ENCODE peak calls at places on chromosomes 11 and 22, in five cellular contexts. I is thoracic aorta, C is body of pancreas, G is substantia nigra, P is OCI-LY7. F is an unnamed sample.

GRCh38 chr11:124725719-124726105 is 14.0 kb upstream of the NRGN start:
- DNase-seq in I (no peak), C (no peak), G (no peak), P (no peak), F (no peak)

GRCh38 chr11:96567193-96567592 is 177.4 kb downstream of the JRKL start:
- DNase-seq in I (no peak), C (no peak), G (no peak), P (no peak), F (no peak)

GRCh38 chr11:77457340-77457739 is 16.6 kb downstream of the PAK1 start:
- DNase-seq in I (no peak), C (no peak), G (no peak), P (no peak), F (no peak)

GRCh38 chr11:48103621-48104561 is 112.7 kb upstream of the OR4B1 start:
- DNase-seq in I (no peak), C (no peak), G (peak), P (no peak), F (peak)

GRCh38 chr22:23225337-23225723 is 45.0 kb downstream of the BCR start:
- DNase-seq in I (no peak), C (no peak), G (no peak), P (no peak), F (no peak)

GRCh38 chr11:73866586-73866996 is 10.1 kb downstream of the COA4 start:
- DNase-seq in I (no peak), C (no peak), G (no peak), P (no peak), F (peak)

GRCh38 chr11:62324738-62325556 is 12.3 kb upstream of the ASRGL1 start:
- DNase-seq in I (no peak), C (peak), G (peak), P (peak), F (peak)

GRCh38 chr11:94926698-94927237 is 46.6 kb downstream of the CWC15 start:
- DNase-seq in I (peak), C (peak), G (no peak), P (no peak), F (peak)

GRCh38 chr11:134841411-134841810 is 429.4 kb upstream of the B3GAT1 start:
- DNase-seq in I (no peak), C (no peak), G (no peak), P (no peak), F (no peak)

GRCh38 chr11:3849297-3849874 is 6.1 kb upstream of the STIM1 start:
- DNase-seq in I (no peak), C (peak), G (no peak), P (peak), F (peak)

GRCh38 chr11:111367411-111368284 is 11.4 kb downstream of the POU2AF1 start:
- DNase-seq in I (no peak), C (no peak), G (no peak), P (peak), F (no peak)

DNA sequence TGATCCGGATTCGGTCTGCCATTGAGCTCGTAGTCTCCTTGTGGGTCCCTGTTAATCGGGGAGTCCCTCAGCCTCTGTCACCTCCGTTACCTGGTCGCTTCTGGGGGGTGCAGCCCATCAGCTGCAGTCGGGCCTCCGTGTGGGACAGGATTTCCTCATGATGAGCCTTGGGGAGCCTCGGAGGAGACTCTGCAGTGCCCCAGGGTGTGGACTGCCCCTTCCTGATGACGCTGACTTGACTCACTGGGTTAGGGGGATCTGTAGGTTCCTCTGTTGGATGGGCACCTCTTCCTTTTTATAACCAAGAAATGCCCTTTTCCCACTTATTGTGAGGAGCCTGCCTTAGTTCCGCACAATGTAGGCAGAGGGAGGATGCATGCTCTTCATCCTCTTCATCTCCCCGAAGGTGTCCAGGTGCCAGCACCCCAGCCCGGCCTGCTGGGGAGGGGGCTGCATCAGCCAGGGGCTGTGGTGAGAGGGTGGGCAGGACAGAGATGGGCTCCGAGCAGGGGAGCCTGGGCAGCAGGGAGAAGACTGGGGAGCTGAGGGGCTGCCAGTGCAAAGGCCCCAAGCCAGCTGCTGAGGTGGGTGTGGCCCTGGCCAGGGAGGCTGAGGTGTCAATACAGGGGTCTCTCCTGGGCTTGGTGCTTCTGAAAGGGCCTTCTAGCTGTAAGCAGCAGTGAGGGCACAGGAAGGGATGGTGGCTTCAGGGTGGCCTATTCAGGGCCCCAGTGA is 13.5 kb upstream of the TTLL8 start:
- DNase-seq in I (no peak), C (no peak), G (no peak), P (no peak), F (no peak)
- H3K27ac ChIP-seq in I (no peak), C (no peak), G (no peak), P (no peak), F (no peak)

DNA sequence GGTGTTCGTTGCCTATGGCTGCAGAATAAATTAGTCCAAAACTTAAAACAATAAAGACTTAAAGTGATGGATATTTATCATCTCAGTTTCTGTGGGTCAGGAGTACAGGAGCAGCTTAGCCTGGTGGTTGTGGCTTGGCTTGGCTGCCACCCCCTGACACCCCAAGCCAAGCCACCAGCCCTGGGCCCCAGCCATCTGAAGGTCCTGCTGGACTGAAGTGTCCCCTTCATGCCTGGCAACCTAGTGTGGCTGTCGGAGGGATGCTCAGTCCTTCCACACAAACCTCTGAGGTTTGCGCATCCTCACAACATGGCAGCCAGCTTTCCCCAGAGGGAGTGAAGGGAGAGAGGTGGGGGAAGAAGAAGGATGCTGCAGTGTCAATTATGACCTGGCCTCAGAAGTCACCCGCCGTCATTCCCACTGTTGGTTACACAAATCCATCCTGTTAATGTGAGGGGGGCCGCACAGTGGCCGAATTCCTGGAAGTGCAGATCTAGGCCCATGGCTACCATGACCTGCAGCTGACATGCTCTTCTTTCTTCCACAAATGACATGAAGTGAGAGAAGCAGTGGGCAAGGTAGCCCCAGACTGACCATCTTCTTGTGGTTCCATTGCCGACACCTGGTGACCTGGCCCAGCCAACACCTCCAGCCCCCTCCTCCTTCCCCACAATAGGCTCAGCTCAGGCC is 31.1 kb downstream of the IGF2 start:
- DNase-seq in I (no peak), C (no peak), G (no peak), P (no peak), F (no peak)
- H3K27ac ChIP-seq in I (no peak), C (no peak), G (no peak), P (no peak), F (no peak)

GRCh38 chr22:29621761-29622526 is 18.5 kb downstream of the NF2 start:
- DNase-seq in I (no peak), C (no peak), G (no peak), P (no peak), F (peak)

GRCh38 chr22:29626497-29627195 is 23.2 kb downstream of the NF2 start:
- DNase-seq in I (no peak), C (no peak), G (no peak), P (no peak), F (no peak)

GRCh38 chr22:29623553-29624169 is 20.2 kb downstream of the NF2 start:
- DNase-seq in I (no peak), C (no peak), G (no peak), P (no peak), F (no peak)

GRCh38 chr22:29625090-29625825 is 21.8 kb downstream of the NF2 start:
- DNase-seq in I (no peak), C (peak), G (no peak), P (peak), F (peak)

GRCh38 chr22:29623059-29623458 is 19.6 kb downstream of the NF2 start:
- DNase-seq in I (no peak), C (no peak), G (no peak), P (no peak), F (no peak)
- H3K27ac ChIP-seq in I (no peak), C (peak), G (no peak), P (no peak), F (peak)

DNA sequence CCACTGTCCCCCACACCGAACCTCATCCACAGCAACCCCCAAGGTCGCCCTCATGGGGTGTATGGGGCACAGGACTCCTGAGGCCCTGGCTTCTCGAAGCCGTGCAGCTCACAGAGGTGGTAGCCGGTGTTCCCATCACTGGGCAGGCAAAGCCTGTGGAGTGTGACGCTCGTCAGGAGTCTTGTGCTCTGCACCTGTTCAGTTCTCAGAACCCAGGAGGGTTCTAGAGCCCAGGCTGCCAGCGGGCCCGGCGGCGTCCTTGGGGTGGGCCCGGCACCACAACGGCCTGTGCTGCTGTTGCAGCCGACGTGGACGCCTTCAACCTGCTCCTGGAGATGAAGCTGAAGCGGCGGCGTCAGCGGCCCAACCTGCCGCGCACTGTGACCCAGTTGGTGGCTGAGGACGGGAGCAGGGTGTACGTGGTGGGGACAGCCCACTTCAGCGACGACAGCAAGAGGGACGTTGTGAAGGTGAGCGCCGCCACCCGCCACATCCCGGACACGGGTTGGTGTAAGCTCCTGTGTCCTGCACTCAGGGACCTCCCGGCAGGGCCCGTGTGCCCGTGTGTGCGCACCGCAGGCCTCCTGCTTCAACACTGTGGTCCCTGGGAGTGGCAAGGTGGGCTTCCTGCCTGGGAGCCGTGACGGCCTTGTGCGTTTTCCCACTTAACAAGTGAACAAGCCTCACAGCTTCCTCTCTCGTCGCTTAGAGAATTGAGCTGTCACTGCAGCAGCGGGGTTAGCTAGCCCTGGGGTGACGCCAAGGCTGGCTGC is 6.6 kb upstream of the SELENOO start:
- DNase-seq in I (no peak), C (no peak), G (no peak), P (no peak), F (no peak)
- H3K27ac ChIP-seq in I (no peak), C (no peak), G (no peak), P (peak), F (no peak)

DNA sequence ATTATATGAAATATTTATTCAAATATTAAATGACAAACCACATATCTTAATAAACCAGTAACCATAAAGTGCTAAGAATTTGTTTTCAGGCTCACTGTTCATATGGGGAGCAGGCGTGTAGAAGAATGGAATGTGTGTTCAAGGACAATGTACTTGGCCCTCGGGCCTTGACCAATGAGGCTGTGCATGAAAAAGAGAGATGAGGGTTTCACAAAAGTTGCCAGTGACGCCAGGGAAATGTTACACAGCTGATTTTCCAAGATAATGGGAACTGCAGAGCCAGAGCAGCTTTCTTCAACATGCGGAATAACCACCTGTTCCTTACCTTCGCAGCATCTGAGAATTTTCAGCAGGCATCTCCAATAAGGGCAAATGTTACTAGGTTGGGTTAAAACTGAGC is 4.2 kb downstream of the SF1 start:
- DNase-seq in I (no peak), C (no peak), G (no peak), P (no peak), F (no peak)
- H3K27ac ChIP-seq in I (no peak), C (no peak), G (no peak), P (peak), F (no peak)

GRCh38 chr11:70204466-70204799 is 1.3 kb downstream of the FADD start:
- DNase-seq in I (no peak), C (no peak), G (no peak), P (no peak), F (no peak)

GRCh38 chr11:70202898-70203748 is at the start of gene FADD:
- DNase-seq in I (peak), C (peak), G (peak), P (peak), F (peak)

GRCh38 chr11:70200212-70200844 is 2.8 kb upstream of the FADD start:
- DNase-seq in I (no peak), C (no peak), G (no peak), P (no peak), F (peak)

GRCh38 chr11:70203749-70204465 is 811 bp downstream of the FADD start:
- DNase-seq in I (peak), C (peak), G (no peak), P (peak), F (peak)

DNA sequence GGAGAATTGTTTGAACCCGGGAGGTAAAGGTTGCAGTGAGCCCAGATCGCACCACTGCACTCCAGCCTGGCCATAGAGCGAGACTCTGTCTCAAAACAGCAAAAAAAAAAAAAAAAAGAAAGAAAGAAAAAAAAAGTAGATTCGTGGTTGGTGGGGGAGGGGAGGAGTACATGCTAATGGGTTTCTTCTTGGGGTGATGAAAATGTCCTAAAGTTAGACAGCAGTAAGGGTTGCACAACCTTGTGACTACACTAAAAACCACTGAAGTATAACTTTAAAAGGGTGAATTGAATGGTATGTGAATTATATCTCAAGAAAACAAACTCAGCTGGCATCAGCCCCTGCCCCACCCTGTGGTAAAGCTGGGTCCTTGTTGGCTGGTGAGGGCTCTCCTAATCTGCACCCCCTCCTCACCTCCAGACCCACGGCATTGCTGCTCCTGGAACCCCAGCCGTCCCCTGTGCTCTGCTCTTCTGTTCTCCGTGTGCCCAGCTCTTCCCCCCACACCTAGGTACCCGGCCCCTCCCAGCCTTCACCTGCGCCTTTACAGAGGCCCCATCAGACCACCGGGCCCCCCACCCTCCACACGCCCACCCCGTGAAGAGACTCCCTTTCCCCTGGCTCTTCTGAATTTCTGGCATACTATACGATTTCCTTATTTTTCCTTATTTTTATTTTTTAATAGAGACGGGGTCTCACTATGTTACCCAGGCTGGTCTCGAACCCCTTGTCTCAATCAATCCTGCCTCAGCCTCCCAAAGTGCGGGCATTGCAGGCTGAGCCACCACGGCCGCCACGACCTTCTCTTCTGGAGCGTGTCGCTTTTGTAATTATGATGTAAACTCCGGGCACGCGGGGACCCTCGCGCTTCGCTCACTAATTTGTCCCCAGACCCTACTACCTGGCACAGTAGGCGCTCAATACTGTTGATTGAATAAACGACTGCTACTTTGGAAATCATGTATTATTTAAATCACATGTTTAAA is 927 bp upstream of the FADD start:
- DNase-seq in I (no peak), C (no peak), G (no peak), P (no peak), F (no peak)
- H3K27ac ChIP-seq in I (no peak), C (peak), G (peak), P (no peak), F (no peak)